ENCODE peak calls at places on chromosomes 3 and 15, in six cellular contexts. S is NCI-H2029; F is B cell; K is head of caudate nucleus; C is stimulated activated CD4-positive, alpha-beta T cell treated with anti-CD3 and anti-CD28 coated beads, Interleukin-1b, Interleukin-23, amount 100 ng/mL, for 24 hours; B is stimulated activated CD8-positive, alpha-beta memory T cell treated with anti-CD3 and anti-CD28 coated beads, Interleukin-4, amount 100 ng/mL, for 4 hours. X is an unnamed sample.

GRCh38 chr15:57462391-57462790 is 86.1 kb downstream of the CGNL1 start:
- DNase-seq in S (no peak), F (no peak), K (no peak), C (no peak), B (no peak), X (no peak)

GRCh38 chr15:96122077-96123027 is 208.1 kb upstream of the NR2F2 start:
- DNase-seq in S (no peak), F (no peak), K (no peak), C (no peak), B (no peak), X (no peak)

GRCh38 chr15:40330368-40330836 is 6.9 kb downstream of the INAFM2 start:
- DNase-seq in S (peak; percentile 73), F (no peak), K (peak; percentile 62), C (no peak), B (no peak), X (peak; percentile 74)

GRCh38 chr15:92048739-92049138 is 195.2 kb downstream of the SLCO3A1 start:
- DNase-seq in S (no peak), F (no peak), K (no peak), C (no peak), B (no peak), X (no peak)

GRCh38 chr3:72379500-72380187 is 468.6 kb downstream of the SHQ1 start:
- DNase-seq in S (no peak), F (no peak), K (no peak), C (no peak), B (no peak), X (peak; percentile 88)

GRCh38 chr3:129708328-129708861 is 101.9 kb upstream of the PLXND1 start:
- DNase-seq in S (no peak), F (no peak), K (no peak), C (no peak), B (no peak), X (no peak)

GRCh38 chr3:120064641-120065040 is 29.6 kb downstream of the GSK3B start:
- DNase-seq in S (no peak), F (no peak), K (no peak), C (no peak), B (no peak), X (no peak)

GRCh38 chr3:39460677-39461076 is 6.8 kb upstream of the MOBP start:
- DNase-seq in S (no peak), F (no peak), K (peak; percentile 87), C (no peak), B (no peak), X (peak; percentile 93)

GRCh38 chr3:132135628-132136333 is 101.0 kb upstream of the CPNE4 start:
- DNase-seq in S (no peak), F (no peak), K (no peak), C (no peak), B (no peak), X (no peak)

GRCh38 chr3:186930639-186931486 is 537 bp downstream of the ST6GAL1 start:
- DNase-seq in S (peak; percentile 65), F (peak; percentile 88), K (peak; percentile 47), C (no peak), B (peak; percentile 31), X (peak; percentile 64)

GRCh38 chr15:33623010-33623409 is 312.2 kb downstream of the RYR3 start:
- DNase-seq in S (no peak), F (no peak), K (no peak), C (no peak), B (no peak), X (no peak)

GRCh38 chr15:58546635-58547627 is 115.1 kb downstream of the LIPC start:
- DNase-seq in S (peak; percentile 3), F (no peak), K (no peak), C (no peak), B (no peak), X (no peak)

GRCh38 chr3:98901032-98901464 is 447 bp downstream of the DCBLD2 start:
- DNase-seq in S (no peak), F (no peak), K (peak; percentile 68), C (peak; percentile 0), B (no peak), X (peak; percentile 61)

GRCh38 chr15:77118787-77119410 is 48.0 kb upstream of the TSPAN3 start:
- DNase-seq in S (peak; percentile 1), F (no peak), K (peak; percentile 53), C (no peak), B (no peak), X (peak; percentile 88)

X was measured in Ammon's horn.